ENCODE peak calls at places on chromosome 19, in six cellular contexts. One of them, this sample, is unnamed.

GRCh38 chr19:58356236-58356970 is 3.1 kb upstream of the A1BG start:
- DNase-seq in choroid plexus epithelial cell: peak; percentile 52
- DNase-seq in fibroblast of lung: peak; percentile 39
- DNase-seq in NCI-H2029 treated with DMSO at 0.1 percent for 48 hours: no peak
- DNase-seq in stimulated activated CD4-positive, alpha-beta T cell treated with anti-CD3 and anti-CD28 coated beads, TNF-alpha, amount 100 ng/mL, for 1 hour: no peak
- DNase-seq in activated T-helper 1 cell treated with anti-CD3 and anti-CD28 coated beads, Interleukin-12 subunit alpha, Interleukin-12 subunit beta, Interleukin-2, Interleukin-4 antibody, amounts not matched to agents 30 ng/mL and 10 ng/mL and 1 ng/mL, durations not matched to agents 14 hours and 24 hours and 36 hours: peak; percentile 29
- DNase-seq in this sample: no peak

GRCh38 chr19:3710265-3710812 is 2.2 kb downstream of the TJP3 start:
- DNase-seq in choroid plexus epithelial cell: peak; percentile 71
- DNase-seq in fibroblast of lung: peak; percentile 28
- DNase-seq in NCI-H2029 treated with DMSO at 0.1 percent for 48 hours: peak; percentile 93
- DNase-seq in stimulated activated CD4-positive, alpha-beta T cell treated with anti-CD3 and anti-CD28 coated beads, TNF-alpha, amount 100 ng/mL, for 1 hour: no peak
- DNase-seq in activated T-helper 1 cell treated with anti-CD3 and anti-CD28 coated beads, Interleukin-12 subunit alpha, Interleukin-12 subunit beta, Interleukin-2, Interleukin-4 antibody, amounts not matched to agents 30 ng/mL and 10 ng/mL and 1 ng/mL, durations not matched to agents 14 hours and 24 hours and 36 hours: no peak
- DNase-seq in this sample: peak; percentile 50

GRCh38 chr19:42512743-42513304 is 15.5 kb downstream of the CEACAM1 start:
- DNase-seq in choroid plexus epithelial cell: peak; percentile 4
- DNase-seq in fibroblast of lung: no peak
- DNase-seq in NCI-H2029 treated with DMSO at 0.1 percent for 48 hours: no peak
- DNase-seq in stimulated activated CD4-positive, alpha-beta T cell treated with anti-CD3 and anti-CD28 coated beads, TNF-alpha, amount 100 ng/mL, for 1 hour: no peak
- DNase-seq in activated T-helper 1 cell treated with anti-CD3 and anti-CD28 coated beads, Interleukin-12 subunit alpha, Interleukin-12 subunit beta, Interleukin-2, Interleukin-4 antibody, amounts not matched to agents 30 ng/mL and 10 ng/mL and 1 ng/mL, durations not matched to agents 14 hours and 24 hours and 36 hours: no peak
- DNase-seq in this sample: no peak

GRCh38 chr19:11451942-11452813 is 16.7 kb downstream of the PRKCSH start:
- DNase-seq in choroid plexus epithelial cell: peak; percentile 25
- DNase-seq in fibroblast of lung: no peak
- DNase-seq in NCI-H2029 treated with DMSO at 0.1 percent for 48 hours: no peak
- DNase-seq in stimulated activated CD4-positive, alpha-beta T cell treated with anti-CD3 and anti-CD28 coated beads, TNF-alpha, amount 100 ng/mL, for 1 hour: no peak
- DNase-seq in activated T-helper 1 cell treated with anti-CD3 and anti-CD28 coated beads, Interleukin-12 subunit alpha, Interleukin-12 subunit beta, Interleukin-2, Interleukin-4 antibody, amounts not matched to agents 30 ng/mL and 10 ng/mL and 1 ng/mL, durations not matched to agents 14 hours and 24 hours and 36 hours: no peak
- DNase-seq in this sample: no peak

GRCh38 chr19:31332096-31332495 is 17.1 kb downstream of the TSHZ3 start:
- DNase-seq in choroid plexus epithelial cell: peak; percentile 61
- DNase-seq in fibroblast of lung: peak; percentile 55
- DNase-seq in NCI-H2029 treated with DMSO at 0.1 percent for 48 hours: no peak
- DNase-seq in stimulated activated CD4-positive, alpha-beta T cell treated with anti-CD3 and anti-CD28 coated beads, TNF-alpha, amount 100 ng/mL, for 1 hour: no peak
- DNase-seq in activated T-helper 1 cell treated with anti-CD3 and anti-CD28 coated beads, Interleukin-12 subunit alpha, Interleukin-12 subunit beta, Interleukin-2, Interleukin-4 antibody, amounts not matched to agents 30 ng/mL and 10 ng/mL and 1 ng/mL, durations not matched to agents 14 hours and 24 hours and 36 hours: no peak
- DNase-seq in this sample: no peak

GRCh38 chr19:30857388-30857787 is 485.2 kb downstream of the ZNF536 start:
- DNase-seq in choroid plexus epithelial cell: no peak
- DNase-seq in fibroblast of lung: no peak
- DNase-seq in NCI-H2029 treated with DMSO at 0.1 percent for 48 hours: no peak
- DNase-seq in stimulated activated CD4-positive, alpha-beta T cell treated with anti-CD3 and anti-CD28 coated beads, TNF-alpha, amount 100 ng/mL, for 1 hour: no peak
- DNase-seq in activated T-helper 1 cell treated with anti-CD3 and anti-CD28 coated beads, Interleukin-12 subunit alpha, Interleukin-12 subunit beta, Interleukin-2, Interleukin-4 antibody, amounts not matched to agents 30 ng/mL and 10 ng/mL and 1 ng/mL, durations not matched to agents 14 hours and 24 hours and 36 hours: no peak
- DNase-seq in this sample: no peak

GRCh38 chr19:31338069-31338767 is 11.0 kb downstream of the TSHZ3 start:
- DNase-seq in choroid plexus epithelial cell: peak; percentile 92
- DNase-seq in fibroblast of lung: peak; percentile 88
- DNase-seq in NCI-H2029 treated with DMSO at 0.1 percent for 48 hours: no peak
- DNase-seq in stimulated activated CD4-positive, alpha-beta T cell treated with anti-CD3 and anti-CD28 coated beads, TNF-alpha, amount 100 ng/mL, for 1 hour: no peak
- DNase-seq in activated T-helper 1 cell treated with anti-CD3 and anti-CD28 coated beads, Interleukin-12 subunit alpha, Interleukin-12 subunit beta, Interleukin-2, Interleukin-4 antibody, amounts not matched to agents 30 ng/mL and 10 ng/mL and 1 ng/mL, durations not matched to agents 14 hours and 24 hours and 36 hours: no peak
- DNase-seq in this sample: peak; percentile 50

GRCh38 chr19:31397308-31397707 is 48.1 kb upstream of the TSHZ3 start:
- DNase-seq in choroid plexus epithelial cell: no peak
- DNase-seq in fibroblast of lung: no peak
- DNase-seq in NCI-H2029 treated with DMSO at 0.1 percent for 48 hours: no peak
- DNase-seq in stimulated activated CD4-positive, alpha-beta T cell treated with anti-CD3 and anti-CD28 coated beads, TNF-alpha, amount 100 ng/mL, for 1 hour: no peak
- DNase-seq in activated T-helper 1 cell treated with anti-CD3 and anti-CD28 coated beads, Interleukin-12 subunit alpha, Interleukin-12 subunit beta, Interleukin-2, Interleukin-4 antibody, amounts not matched to agents 30 ng/mL and 10 ng/mL and 1 ng/mL, durations not matched to agents 14 hours and 24 hours and 36 hours: no peak
- DNase-seq in this sample: no peak

GRCh38 chr19:43779820-43780219 is 953 bp downstream of the KCNN4 start:
- DNase-seq in choroid plexus epithelial cell: no peak
- DNase-seq in fibroblast of lung: no peak
- DNase-seq in NCI-H2029 treated with DMSO at 0.1 percent for 48 hours: no peak
- DNase-seq in stimulated activated CD4-positive, alpha-beta T cell treated with anti-CD3 and anti-CD28 coated beads, TNF-alpha, amount 100 ng/mL, for 1 hour: no peak
- DNase-seq in activated T-helper 1 cell treated with anti-CD3 and anti-CD28 coated beads, Interleukin-12 subunit alpha, Interleukin-12 subunit beta, Interleukin-2, Interleukin-4 antibody, amounts not matched to agents 30 ng/mL and 10 ng/mL and 1 ng/mL, durations not matched to agents 14 hours and 24 hours and 36 hours: no peak
- DNase-seq in this sample: peak; percentile 44

GRCh38 chr19:39263912-39264305 is 4.3 kb upstream of the IFNL2 start:
- DNase-seq in choroid plexus epithelial cell: no peak
- DNase-seq in fibroblast of lung: no peak
- DNase-seq in NCI-H2029 treated with DMSO at 0.1 percent for 48 hours: no peak
- DNase-seq in stimulated activated CD4-positive, alpha-beta T cell treated with anti-CD3 and anti-CD28 coated beads, TNF-alpha, amount 100 ng/mL, for 1 hour: no peak
- DNase-seq in activated T-helper 1 cell treated with anti-CD3 and anti-CD28 coated beads, Interleukin-12 subunit alpha, Interleukin-12 subunit beta, Interleukin-2, Interleukin-4 antibody, amounts not matched to agents 30 ng/mL and 10 ng/mL and 1 ng/mL, durations not matched to agents 14 hours and 24 hours and 36 hours: no peak
- DNase-seq in this sample: no peak

GRCh38 chr19:7582446-7582845 is 13.2 kb upstream of the CAMSAP3 start:
- DNase-seq in choroid plexus epithelial cell: no peak
- DNase-seq in fibroblast of lung: no peak
- DNase-seq in NCI-H2029 treated with DMSO at 0.1 percent for 48 hours: no peak
- DNase-seq in stimulated activated CD4-positive, alpha-beta T cell treated with anti-CD3 and anti-CD28 coated beads, TNF-alpha, amount 100 ng/mL, for 1 hour: no peak
- DNase-seq in activated T-helper 1 cell treated with anti-CD3 and anti-CD28 coated beads, Interleukin-12 subunit alpha, Interleukin-12 subunit beta, Interleukin-2, Interleukin-4 antibody, amounts not matched to agents 30 ng/mL and 10 ng/mL and 1 ng/mL, durations not matched to agents 14 hours and 24 hours and 36 hours: no peak
- DNase-seq in this sample: no peak

GRCh38 chr19:4058696-4059492 is 7.8 kb downstream of the ZBTB7A start:
- DNase-seq in choroid plexus epithelial cell: no peak
- DNase-seq in fibroblast of lung: no peak
- DNase-seq in NCI-H2029 treated with DMSO at 0.1 percent for 48 hours: no peak
- DNase-seq in stimulated activated CD4-positive, alpha-beta T cell treated with anti-CD3 and anti-CD28 coated beads, TNF-alpha, amount 100 ng/mL, for 1 hour: no peak
- DNase-seq in activated T-helper 1 cell treated with anti-CD3 and anti-CD28 coated beads, Interleukin-12 subunit alpha, Interleukin-12 subunit beta, Interleukin-2, Interleukin-4 antibody, amounts not matched to agents 30 ng/mL and 10 ng/mL and 1 ng/mL, durations not matched to agents 14 hours and 24 hours and 36 hours: no peak
- DNase-seq in this sample: peak; percentile 26

GRCh38 chr19:10587839-10588150 is 683 bp upstream of the AP1M2 start:
- DNase-seq in choroid plexus epithelial cell: no peak
- DNase-seq in fibroblast of lung: no peak
- DNase-seq in NCI-H2029 treated with DMSO at 0.1 percent for 48 hours: no peak
- DNase-seq in stimulated activated CD4-positive, alpha-beta T cell treated with anti-CD3 and anti-CD28 coated beads, TNF-alpha, amount 100 ng/mL, for 1 hour: no peak
- DNase-seq in activated T-helper 1 cell treated with anti-CD3 and anti-CD28 coated beads, Interleukin-12 subunit alpha, Interleukin-12 subunit beta, Interleukin-2, Interleukin-4 antibody, amounts not matched to agents 30 ng/mL and 10 ng/mL and 1 ng/mL, durations not matched to agents 14 hours and 24 hours and 36 hours: no peak
- DNase-seq in this sample: no peak

GRCh38 chr19:4916292-4917082 is 7.2 kb downstream of the UHRF1 start:
- DNase-seq in choroid plexus epithelial cell: no peak
- DNase-seq in fibroblast of lung: no peak
- DNase-seq in NCI-H2029 treated with DMSO at 0.1 percent for 48 hours: no peak
- DNase-seq in stimulated activated CD4-positive, alpha-beta T cell treated with anti-CD3 and anti-CD28 coated beads, TNF-alpha, amount 100 ng/mL, for 1 hour: no peak
- DNase-seq in activated T-helper 1 cell treated with anti-CD3 and anti-CD28 coated beads, Interleukin-12 subunit alpha, Interleukin-12 subunit beta, Interleukin-2, Interleukin-4 antibody, amounts not matched to agents 30 ng/mL and 10 ng/mL and 1 ng/mL, durations not matched to agents 14 hours and 24 hours and 36 hours: no peak
- DNase-seq in this sample: no peak

GRCh38 chr19:1079566-1080111 is 12.7 kb downstream of the ARHGAP45 start:
- DNase-seq in choroid plexus epithelial cell: no peak
- DNase-seq in fibroblast of lung: no peak
- DNase-seq in NCI-H2029 treated with DMSO at 0.1 percent for 48 hours: no peak
- DNase-seq in stimulated activated CD4-positive, alpha-beta T cell treated with anti-CD3 and anti-CD28 coated beads, TNF-alpha, amount 100 ng/mL, for 1 hour: no peak
- DNase-seq in activated T-helper 1 cell treated with anti-CD3 and anti-CD28 coated beads, Interleukin-12 subunit alpha, Interleukin-12 subunit beta, Interleukin-2, Interleukin-4 antibody, amounts not matched to agents 30 ng/mL and 10 ng/mL and 1 ng/mL, durations not matched to agents 14 hours and 24 hours and 36 hours: peak; percentile 73
- DNase-seq in this sample: no peak

GRCh38 chr19:14035706-14036105 is 4.1 kb downstream of the IL27RA start:
- DNase-seq in choroid plexus epithelial cell: no peak
- DNase-seq in fibroblast of lung: no peak
- DNase-seq in NCI-H2029 treated with DMSO at 0.1 percent for 48 hours: no peak
- DNase-seq in stimulated activated CD4-positive, alpha-beta T cell treated with anti-CD3 and anti-CD28 coated beads, TNF-alpha, amount 100 ng/mL, for 1 hour: no peak
- DNase-seq in activated T-helper 1 cell treated with anti-CD3 and anti-CD28 coated beads, Interleukin-12 subunit alpha, Interleukin-12 subunit beta, Interleukin-2, Interleukin-4 antibody, amounts not matched to agents 30 ng/mL and 10 ng/mL and 1 ng/mL, durations not matched to agents 14 hours and 24 hours and 36 hours: no peak
- DNase-seq in this sample: peak; percentile 31

GRCh38 chr19:44961821-44962220 is 6.6 kb downstream of the CLPTM1 start:
- DNase-seq in choroid plexus epithelial cell: no peak
- DNase-seq in fibroblast of lung: no peak
- DNase-seq in NCI-H2029 treated with DMSO at 0.1 percent for 48 hours: no peak
- DNase-seq in stimulated activated CD4-positive, alpha-beta T cell treated with anti-CD3 and anti-CD28 coated beads, TNF-alpha, amount 100 ng/mL, for 1 hour: no peak
- DNase-seq in activated T-helper 1 cell treated with anti-CD3 and anti-CD28 coated beads, Interleukin-12 subunit alpha, Interleukin-12 subunit beta, Interleukin-2, Interleukin-4 antibody, amounts not matched to agents 30 ng/mL and 10 ng/mL and 1 ng/mL, durations not matched to agents 14 hours and 24 hours and 36 hours: no peak
- DNase-seq in this sample: no peak

GRCh38 chr19:47239152-47239551 is 8.2 kb upstream of the BBC3 start:
- DNase-seq in choroid plexus epithelial cell: peak; percentile 45
- DNase-seq in fibroblast of lung: no peak
- DNase-seq in NCI-H2029 treated with DMSO at 0.1 percent for 48 hours: no peak
- DNase-seq in stimulated activated CD4-positive, alpha-beta T cell treated with anti-CD3 and anti-CD28 coated beads, TNF-alpha, amount 100 ng/mL, for 1 hour: no peak
- DNase-seq in activated T-helper 1 cell treated with anti-CD3 and anti-CD28 coated beads, Interleukin-12 subunit alpha, Interleukin-12 subunit beta, Interleukin-2, Interleukin-4 antibody, amounts not matched to agents 30 ng/mL and 10 ng/mL and 1 ng/mL, durations not matched to agents 14 hours and 24 hours and 36 hours: no peak
- DNase-seq in this sample: no peak

GRCh38 chr19:44657211-44657921 is 13.7 kb downstream of the PVR start:
- DNase-seq in choroid plexus epithelial cell: peak; percentile 77
- DNase-seq in fibroblast of lung: peak; percentile 75
- DNase-seq in NCI-H2029 treated with DMSO at 0.1 percent for 48 hours: no peak
- DNase-seq in stimulated activated CD4-positive, alpha-beta T cell treated with anti-CD3 and anti-CD28 coated beads, TNF-alpha, amount 100 ng/mL, for 1 hour: peak; percentile 30
- DNase-seq in activated T-helper 1 cell treated with anti-CD3 and anti-CD28 coated beads, Interleukin-12 subunit alpha, Interleukin-12 subunit beta, Interleukin-2, Interleukin-4 antibody, amounts not matched to agents 30 ng/mL and 10 ng/mL and 1 ng/mL, durations not matched to agents 14 hours and 24 hours and 36 hours: peak; percentile 45
- DNase-seq in this sample: peak; percentile 57

GRCh38 chr19:16903347-16903746 is 14.5 kb downstream of the F2RL3 start:
- DNase-seq in choroid plexus epithelial cell: no peak
- DNase-seq in fibroblast of lung: no peak
- DNase-seq in NCI-H2029 treated with DMSO at 0.1 percent for 48 hours: no peak
- DNase-seq in stimulated activated CD4-positive, alpha-beta T cell treated with anti-CD3 and anti-CD28 coated beads, TNF-alpha, amount 100 ng/mL, for 1 hour: no peak
- DNase-seq in activated T-helper 1 cell treated with anti-CD3 and anti-CD28 coated beads, Interleukin-12 subunit alpha, Interleukin-12 subunit beta, Interleukin-2, Interleukin-4 antibody, amounts not matched to agents 30 ng/mL and 10 ng/mL and 1 ng/mL, durations not matched to agents 14 hours and 24 hours and 36 hours: no peak
- DNase-seq in this sample: no peak

GRCh38 chr19:35120492-35120891 is 4.9 kb downstream of the FXYD3 start:
- DNase-seq in choroid plexus epithelial cell: peak; percentile 58
- DNase-seq in fibroblast of lung: peak; percentile 38
- DNase-seq in NCI-H2029 treated with DMSO at 0.1 percent for 48 hours: no peak
- DNase-seq in stimulated activated CD4-positive, alpha-beta T cell treated with anti-CD3 and anti-CD28 coated beads, TNF-alpha, amount 100 ng/mL, for 1 hour: no peak
- DNase-seq in activated T-helper 1 cell treated with anti-CD3 and anti-CD28 coated beads, Interleukin-12 subunit alpha, Interleukin-12 subunit beta, Interleukin-2, Interleukin-4 antibody, amounts not matched to agents 30 ng/mL and 10 ng/mL and 1 ng/mL, durations not matched to agents 14 hours and 24 hours and 36 hours: no peak
- DNase-seq in this sample: peak; percentile 94

GRCh38 chr19:18612051-18612771 is 459 bp upstream of the TMEM59L start:
- DNase-seq in choroid plexus epithelial cell: no peak
- DNase-seq in fibroblast of lung: no peak
- DNase-seq in NCI-H2029 treated with DMSO at 0.1 percent for 48 hours: no peak
- DNase-seq in stimulated activated CD4-positive, alpha-beta T cell treated with anti-CD3 and anti-CD28 coated beads, TNF-alpha, amount 100 ng/mL, for 1 hour: no peak
- DNase-seq in activated T-helper 1 cell treated with anti-CD3 and anti-CD28 coated beads, Interleukin-12 subunit alpha, Interleukin-12 subunit beta, Interleukin-2, Interleukin-4 antibody, amounts not matched to agents 30 ng/mL and 10 ng/mL and 1 ng/mL, durations not matched to agents 14 hours and 24 hours and 36 hours: no peak
- DNase-seq in this sample: no peak

GRCh38 chr19:16326401-16327130 is 1.9 kb downstream of the KLF2 start:
- DNase-seq in choroid plexus epithelial cell: no peak
- DNase-seq in fibroblast of lung: no peak
- DNase-seq in NCI-H2029 treated with DMSO at 0.1 percent for 48 hours: no peak
- DNase-seq in stimulated activated CD4-positive, alpha-beta T cell treated with anti-CD3 and anti-CD28 coated beads, TNF-alpha, amount 100 ng/mL, for 1 hour: no peak
- DNase-seq in activated T-helper 1 cell treated with anti-CD3 and anti-CD28 coated beads, Interleukin-12 subunit alpha, Interleukin-12 subunit beta, Interleukin-2, Interleukin-4 antibody, amounts not matched to agents 30 ng/mL and 10 ng/mL and 1 ng/mL, durations not matched to agents 14 hours and 24 hours and 36 hours: peak; percentile 43
- DNase-seq in this sample: no peak

GRCh38 chr19:12364391-12365093 is 941 bp downstream of the ZNF442 start:
- DNase-seq in choroid plexus epithelial cell: peak; percentile 30
- DNase-seq in fibroblast of lung: peak; percentile 6
- DNase-seq in NCI-H2029 treated with DMSO at 0.1 percent for 48 hours: no peak
- DNase-seq in stimulated activated CD4-positive, alpha-beta T cell treated with anti-CD3 and anti-CD28 coated beads, TNF-alpha, amount 100 ng/mL, for 1 hour: no peak
- DNase-seq in activated T-helper 1 cell treated with anti-CD3 and anti-CD28 coated beads, Interleukin-12 subunit alpha, Interleukin-12 subunit beta, Interleukin-2, Interleukin-4 antibody, amounts not matched to agents 30 ng/mL and 10 ng/mL and 1 ng/mL, durations not matched to agents 14 hours and 24 hours and 36 hours: no peak
- DNase-seq in this sample: peak; percentile 14

GRCh38 chr19:10611907-10612306 is 13.4 kb upstream of the SLC44A2 start:
- DNase-seq in choroid plexus epithelial cell: no peak
- DNase-seq in fibroblast of lung: no peak
- DNase-seq in NCI-H2029 treated with DMSO at 0.1 percent for 48 hours: no peak
- DNase-seq in stimulated activated CD4-positive, alpha-beta T cell treated with anti-CD3 and anti-CD28 coated beads, TNF-alpha, amount 100 ng/mL, for 1 hour: no peak
- DNase-seq in activated T-helper 1 cell treated with anti-CD3 and anti-CD28 coated beads, Interleukin-12 subunit alpha, Interleukin-12 subunit beta, Interleukin-2, Interleukin-4 antibody, amounts not matched to agents 30 ng/mL and 10 ng/mL and 1 ng/mL, durations not matched to agents 14 hours and 24 hours and 36 hours: no peak
- DNase-seq in this sample: no peak

GRCh38 chr19:7415163-7415856 is 66.6 kb downstream of the ARHGEF18 start:
- DNase-seq in choroid plexus epithelial cell: peak; percentile 79
- DNase-seq in fibroblast of lung: peak; percentile 78
- DNase-seq in NCI-H2029 treated with DMSO at 0.1 percent for 48 hours: peak; percentile 58
- DNase-seq in stimulated activated CD4-positive, alpha-beta T cell treated with anti-CD3 and anti-CD28 coated beads, TNF-alpha, amount 100 ng/mL, for 1 hour: no peak
- DNase-seq in activated T-helper 1 cell treated with anti-CD3 and anti-CD28 coated beads, Interleukin-12 subunit alpha, Interleukin-12 subunit beta, Interleukin-2, Interleukin-4 antibody, amounts not matched to agents 30 ng/mL and 10 ng/mL and 1 ng/mL, durations not matched to agents 14 hours and 24 hours and 36 hours: no peak
- DNase-seq in this sample: no peak

GRCh38 chr19:3115411-3115810 is 20.4 kb upstream of the GNA15 start:
- DNase-seq in choroid plexus epithelial cell: no peak
- DNase-seq in fibroblast of lung: no peak
- DNase-seq in NCI-H2029 treated with DMSO at 0.1 percent for 48 hours: no peak
- DNase-seq in stimulated activated CD4-positive, alpha-beta T cell treated with anti-CD3 and anti-CD28 coated beads, TNF-alpha, amount 100 ng/mL, for 1 hour: no peak
- DNase-seq in activated T-helper 1 cell treated with anti-CD3 and anti-CD28 coated beads, Interleukin-12 subunit alpha, Interleukin-12 subunit beta, Interleukin-2, Interleukin-4 antibody, amounts not matched to agents 30 ng/mL and 10 ng/mL and 1 ng/mL, durations not matched to agents 14 hours and 24 hours and 36 hours: no peak
- DNase-seq in this sample: no peak

GRCh38 chr19:42313096-42313839 is at the start of gene TMEM145:
- DNase-seq in choroid plexus epithelial cell: peak; percentile 50
- DNase-seq in fibroblast of lung: peak; percentile 36
- DNase-seq in NCI-H2029 treated with DMSO at 0.1 percent for 48 hours: no peak
- DNase-seq in stimulated activated CD4-positive, alpha-beta T cell treated with anti-CD3 and anti-CD28 coated beads, TNF-alpha, amount 100 ng/mL, for 1 hour: no peak
- DNase-seq in activated T-helper 1 cell treated with anti-CD3 and anti-CD28 coated beads, Interleukin-12 subunit alpha, Interleukin-12 subunit beta, Interleukin-2, Interleukin-4 antibody, amounts not matched to agents 30 ng/mL and 10 ng/mL and 1 ng/mL, durations not matched to agents 14 hours and 24 hours and 36 hours: peak; percentile 35
- DNase-seq in this sample: peak; percentile 59

GRCh38 chr19:7418575-7418974 is 69.8 kb downstream of the ARHGEF18 start:
- DNase-seq in choroid plexus epithelial cell: no peak
- DNase-seq in fibroblast of lung: no peak
- DNase-seq in NCI-H2029 treated with DMSO at 0.1 percent for 48 hours: peak; percentile 26
- DNase-seq in stimulated activated CD4-positive, alpha-beta T cell treated with anti-CD3 and anti-CD28 coated beads, TNF-alpha, amount 100 ng/mL, for 1 hour: no peak
- DNase-seq in activated T-helper 1 cell treated with anti-CD3 and anti-CD28 coated beads, Interleukin-12 subunit alpha, Interleukin-12 subunit beta, Interleukin-2, Interleukin-4 antibody, amounts not matched to agents 30 ng/mL and 10 ng/mL and 1 ng/mL, durations not matched to agents 14 hours and 24 hours and 36 hours: no peak
- DNase-seq in this sample: no peak

GRCh38 chr19:35755550-35756371 is 1.1 kb downstream of the HSPB6 start:
- DNase-seq in choroid plexus epithelial cell: peak; percentile 87
- DNase-seq in fibroblast of lung: peak; percentile 86
- DNase-seq in NCI-H2029 treated with DMSO at 0.1 percent for 48 hours: no peak
- DNase-seq in stimulated activated CD4-positive, alpha-beta T cell treated with anti-CD3 and anti-CD28 coated beads, TNF-alpha, amount 100 ng/mL, for 1 hour: no peak
- DNase-seq in activated T-helper 1 cell treated with anti-CD3 and anti-CD28 coated beads, Interleukin-12 subunit alpha, Interleukin-12 subunit beta, Interleukin-2, Interleukin-4 antibody, amounts not matched to agents 30 ng/mL and 10 ng/mL and 1 ng/mL, durations not matched to agents 14 hours and 24 hours and 36 hours: peak; percentile 44
- DNase-seq in this sample: no peak

GRCh38 chr19:49613374-49613773 is 22.4 kb downstream of the PRR12 start:
- DNase-seq in choroid plexus epithelial cell: no peak
- DNase-seq in fibroblast of lung: peak; percentile 55
- DNase-seq in NCI-H2029 treated with DMSO at 0.1 percent for 48 hours: peak; percentile 44
- DNase-seq in stimulated activated CD4-positive, alpha-beta T cell treated with anti-CD3 and anti-CD28 coated beads, TNF-alpha, amount 100 ng/mL, for 1 hour: no peak
- DNase-seq in activated T-helper 1 cell treated with anti-CD3 and anti-CD28 coated beads, Interleukin-12 subunit alpha, Interleukin-12 subunit beta, Interleukin-2, Interleukin-4 antibody, amounts not matched to agents 30 ng/mL and 10 ng/mL and 1 ng/mL, durations not matched to agents 14 hours and 24 hours and 36 hours: no peak
- DNase-seq in this sample: peak; percentile 63

GRCh38 chr19:42409477-42409876 is 17.7 kb downstream of the LIPE start:
- DNase-seq in choroid plexus epithelial cell: no peak
- DNase-seq in fibroblast of lung: peak; percentile 21
- DNase-seq in NCI-H2029 treated with DMSO at 0.1 percent for 48 hours: no peak
- DNase-seq in stimulated activated CD4-positive, alpha-beta T cell treated with anti-CD3 and anti-CD28 coated beads, TNF-alpha, amount 100 ng/mL, for 1 hour: no peak
- DNase-seq in activated T-helper 1 cell treated with anti-CD3 and anti-CD28 coated beads, Interleukin-12 subunit alpha, Interleukin-12 subunit beta, Interleukin-2, Interleukin-4 antibody, amounts not matched to agents 30 ng/mL and 10 ng/mL and 1 ng/mL, durations not matched to agents 14 hours and 24 hours and 36 hours: no peak
- DNase-seq in this sample: no peak

GRCh38 chr19:13890136-13890535 is 13.2 kb downstream of the NANOS3 start:
- DNase-seq in choroid plexus epithelial cell: no peak
- DNase-seq in fibroblast of lung: no peak
- DNase-seq in NCI-H2029 treated with DMSO at 0.1 percent for 48 hours: no peak
- DNase-seq in stimulated activated CD4-positive, alpha-beta T cell treated with anti-CD3 and anti-CD28 coated beads, TNF-alpha, amount 100 ng/mL, for 1 hour: no peak
- DNase-seq in activated T-helper 1 cell treated with anti-CD3 and anti-CD28 coated beads, Interleukin-12 subunit alpha, Interleukin-12 subunit beta, Interleukin-2, Interleukin-4 antibody, amounts not matched to agents 30 ng/mL and 10 ng/mL and 1 ng/mL, durations not matched to agents 14 hours and 24 hours and 36 hours: no peak
- DNase-seq in this sample: no peak